ENCODE peak calls at places on chromosome 16, in seven cellular contexts. One of them, this sample, is unnamed.

GRCh38 chr16:11629071-11630030 is 38.9 kb upstream of the SNN start:
- DNase-seq in AG09309: no peak
- DNase-seq in NT2/D1: no peak
- DNase-seq in NB4: peak
- DNase-seq in PC-9: no peak
- DNase-seq in mesenchymal stem cell: peak
- DNase-seq in psoas muscle: no peak
- DNase-seq in this sample: no peak

GRCh38 chr16:10121496-10121895 is 60.7 kb downstream of the GRIN2A start:
- DNase-seq in NT2/D1: no peak
- DNase-seq in AG09309: peak
- DNase-seq in psoas muscle: no peak
- DNase-seq in mesenchymal stem cell: peak
- DNase-seq in NB4: no peak
- DNase-seq in PC-9: no peak
- DNase-seq in this sample: no peak

GRCh38 chr16:80948886-80949502 is 57.7 kb downstream of the CMC2 start:
- DNase-seq in NB4: peak
- DNase-seq in AG09309: no peak
- DNase-seq in PC-9: no peak
- DNase-seq in mesenchymal stem cell: no peak
- DNase-seq in NT2/D1: peak
- DNase-seq in psoas muscle: peak
- DNase-seq in this sample: peak

GRCh38 chr16:554640-555413 is 5.4 kb upstream of the PRR35 start:
- DNase-seq in AG09309: no peak
- DNase-seq in NT2/D1: no peak
- DNase-seq in mesenchymal stem cell: peak
- DNase-seq in PC-9: peak
- DNase-seq in psoas muscle: peak
- DNase-seq in NB4: no peak
- DNase-seq in this sample: peak

GRCh38 chr16:71537643-71538042 is 11.4 kb downstream of the CHST4 start:
- DNase-seq in NB4: peak
- DNase-seq in mesenchymal stem cell: peak
- DNase-seq in NT2/D1: peak
- DNase-seq in psoas muscle: no peak
- DNase-seq in AG09309: peak
- DNase-seq in PC-9: peak
- DNase-seq in this sample: peak

GRCh38 chr16:90083139-90083538 is 6.0 kb upstream of the PRDM7 start:
- DNase-seq in AG09309: no peak
- DNase-seq in PC-9: no peak
- DNase-seq in mesenchymal stem cell: no peak
- DNase-seq in NT2/D1: no peak
- DNase-seq in psoas muscle: no peak
- DNase-seq in NB4: no peak
- DNase-seq in this sample: no peak

GRCh38 chr16:21598676-21599157 is 660 bp upstream of the METTL9 start:
- DNase-seq in NT2/D1: no peak
- DNase-seq in NB4: peak
- DNase-seq in psoas muscle: no peak
- DNase-seq in AG09309: no peak
- DNase-seq in PC-9: peak
- DNase-seq in mesenchymal stem cell: no peak
- DNase-seq in this sample: peak

GRCh38 chr16:30951785-30952184 is 2.9 kb downstream of the ORAI3 start:
- DNase-seq in NT2/D1: no peak
- DNase-seq in AG09309: peak
- DNase-seq in PC-9: no peak
- DNase-seq in psoas muscle: peak
- DNase-seq in mesenchymal stem cell: no peak
- DNase-seq in NB4: no peak
- DNase-seq in this sample: peak

GRCh38 chr16:23374721-23375120 is 72.6 kb downstream of the SCNN1B start:
- DNase-seq in psoas muscle: no peak
- DNase-seq in AG09309: no peak
- DNase-seq in NT2/D1: no peak
- DNase-seq in mesenchymal stem cell: no peak
- DNase-seq in PC-9: peak
- DNase-seq in NB4: no peak
- DNase-seq in this sample: no peak

GRCh38 chr16:77374384-77374783 is 60.5 kb downstream of the ADAMTS18 start:
- DNase-seq in AG09309: no peak
- DNase-seq in NT2/D1: no peak
- DNase-seq in mesenchymal stem cell: no peak
- DNase-seq in psoas muscle: no peak
- DNase-seq in NB4: no peak
- DNase-seq in PC-9: no peak
- DNase-seq in this sample: no peak

GRCh38 chr16:14364386-14365199 is 265.5 kb downstream of the PARN start:
- DNase-seq in NB4: no peak
- DNase-seq in PC-9: peak
- DNase-seq in psoas muscle: no peak
- DNase-seq in NT2/D1: no peak
- DNase-seq in AG09309: no peak
- DNase-seq in mesenchymal stem cell: peak
- DNase-seq in this sample: no peak

GRCh38 chr16:81734632-81735434 is 44.3 kb upstream of the PLCG2 start:
- DNase-seq in AG09309: no peak
- DNase-seq in mesenchymal stem cell: no peak
- DNase-seq in PC-9: no peak
- DNase-seq in NT2/D1: no peak
- DNase-seq in NB4: no peak
- DNase-seq in psoas muscle: no peak
- DNase-seq in this sample: no peak

GRCh38 chr16:89765292-89765810 is 44.0 kb downstream of the ZNF276 start:
- DNase-seq in NT2/D1: no peak
- DNase-seq in PC-9: no peak
- DNase-seq in AG09309: no peak
- DNase-seq in NB4: no peak
- DNase-seq in psoas muscle: no peak
- DNase-seq in mesenchymal stem cell: no peak
- DNase-seq in this sample: no peak

GRCh38 chr16:76614255-76614654 is 337.1 kb downstream of the CNTNAP4 start:
- DNase-seq in AG09309: no peak
- DNase-seq in NT2/D1: no peak
- DNase-seq in NB4: no peak
- DNase-seq in psoas muscle: no peak
- DNase-seq in PC-9: no peak
- DNase-seq in mesenchymal stem cell: no peak
- DNase-seq in this sample: no peak

GRCh38 chr16:29804455-29805231 is 1.7 kb upstream of the MAZ start:
- DNase-seq in PC-9: peak
- DNase-seq in NB4: peak
- DNase-seq in AG09309: no peak
- DNase-seq in mesenchymal stem cell: peak
- DNase-seq in psoas muscle: peak
- DNase-seq in NT2/D1: no peak
- DNase-seq in this sample: peak

GRCh38 chr16:58882292-58882691 is 148.2 kb upstream of the GOT2 start:
- DNase-seq in AG09309: no peak
- DNase-seq in mesenchymal stem cell: no peak
- DNase-seq in psoas muscle: no peak
- DNase-seq in PC-9: no peak
- DNase-seq in NT2/D1: no peak
- DNase-seq in NB4: peak
- DNase-seq in this sample: no peak

GRCh38 chr16:27383511-27384243 is 18.3 kb upstream of the IL21R start:
- DNase-seq in psoas muscle: peak
- DNase-seq in NB4: peak
- DNase-seq in mesenchymal stem cell: no peak
- DNase-seq in NT2/D1: no peak
- DNase-seq in AG09309: no peak
- DNase-seq in PC-9: no peak
- DNase-seq in this sample: no peak

GRCh38 chr16:85017151-85017550 is 5.8 kb upstream of the ZDHHC7 start:
- DNase-seq in psoas muscle: no peak
- DNase-seq in AG09309: no peak
- DNase-seq in mesenchymal stem cell: no peak
- DNase-seq in PC-9: no peak
- DNase-seq in NB4: peak
- DNase-seq in NT2/D1: no peak
- DNase-seq in this sample: no peak

GRCh38 chr16:11977206-11978041 is 890 bp downstream of the SNX29 start:
- DNase-seq in AG09309: peak
- DNase-seq in mesenchymal stem cell: peak
- DNase-seq in NB4: no peak
- DNase-seq in NT2/D1: no peak
- DNase-seq in psoas muscle: peak
- DNase-seq in PC-9: peak
- DNase-seq in this sample: peak

DNA sequence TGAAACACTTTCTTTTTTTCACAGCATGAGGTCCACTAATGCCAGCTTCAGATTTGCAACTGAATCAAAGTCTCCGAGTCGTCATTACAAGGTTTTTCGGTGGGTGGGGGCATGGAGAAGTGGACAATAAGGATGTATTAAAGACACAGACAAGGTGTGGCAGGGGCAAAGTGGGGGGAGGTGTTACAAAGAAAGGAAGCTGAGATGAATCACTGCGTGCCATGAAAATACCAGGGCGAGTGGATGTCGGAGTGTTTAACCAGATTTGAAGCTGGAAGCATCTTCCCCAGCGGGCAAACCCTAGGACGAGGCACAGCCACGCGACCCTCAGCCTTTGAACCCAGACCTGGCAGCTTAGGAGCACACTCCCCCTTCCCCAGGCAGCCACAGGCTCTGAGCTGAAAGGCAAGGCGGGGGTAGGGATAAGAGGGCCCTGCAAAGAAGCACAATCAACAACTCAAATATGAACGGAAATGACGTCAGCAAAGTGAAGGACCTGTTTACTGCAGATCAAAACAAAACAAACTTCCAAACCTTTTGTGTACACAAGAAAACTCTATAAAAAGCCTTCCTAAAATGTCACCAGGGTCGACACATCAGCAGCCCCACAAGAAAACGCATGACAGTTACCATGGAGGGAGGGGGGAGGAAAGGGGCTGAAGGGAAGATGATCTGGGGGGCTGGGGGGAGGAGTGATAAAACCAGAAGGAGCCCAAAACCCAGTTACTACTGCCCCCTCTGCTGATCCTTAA is 5.6 kb upstream of the ZFHX3 start:
- DNase-seq in mesenchymal stem cell: peak
- DNase-seq in AG09309: no peak
- DNase-seq in PC-9: peak
- DNase-seq in psoas muscle: no peak
- DNase-seq in NB4: no peak
- DNase-seq in NT2/D1: no peak
- DNase-seq in this sample: peak
- H3K4me3 ChIP-seq in mesenchymal stem cell: no peak
- H3K4me3 ChIP-seq in AG09309: peak
- H3K4me3 ChIP-seq in PC-9: peak
- H3K4me3 ChIP-seq in psoas muscle: peak
- H3K4me3 ChIP-seq in NB4: no peak
- H3K4me3 ChIP-seq in NT2/D1: no peak
- H3K4me3 ChIP-seq in this sample: peak

DNA sequence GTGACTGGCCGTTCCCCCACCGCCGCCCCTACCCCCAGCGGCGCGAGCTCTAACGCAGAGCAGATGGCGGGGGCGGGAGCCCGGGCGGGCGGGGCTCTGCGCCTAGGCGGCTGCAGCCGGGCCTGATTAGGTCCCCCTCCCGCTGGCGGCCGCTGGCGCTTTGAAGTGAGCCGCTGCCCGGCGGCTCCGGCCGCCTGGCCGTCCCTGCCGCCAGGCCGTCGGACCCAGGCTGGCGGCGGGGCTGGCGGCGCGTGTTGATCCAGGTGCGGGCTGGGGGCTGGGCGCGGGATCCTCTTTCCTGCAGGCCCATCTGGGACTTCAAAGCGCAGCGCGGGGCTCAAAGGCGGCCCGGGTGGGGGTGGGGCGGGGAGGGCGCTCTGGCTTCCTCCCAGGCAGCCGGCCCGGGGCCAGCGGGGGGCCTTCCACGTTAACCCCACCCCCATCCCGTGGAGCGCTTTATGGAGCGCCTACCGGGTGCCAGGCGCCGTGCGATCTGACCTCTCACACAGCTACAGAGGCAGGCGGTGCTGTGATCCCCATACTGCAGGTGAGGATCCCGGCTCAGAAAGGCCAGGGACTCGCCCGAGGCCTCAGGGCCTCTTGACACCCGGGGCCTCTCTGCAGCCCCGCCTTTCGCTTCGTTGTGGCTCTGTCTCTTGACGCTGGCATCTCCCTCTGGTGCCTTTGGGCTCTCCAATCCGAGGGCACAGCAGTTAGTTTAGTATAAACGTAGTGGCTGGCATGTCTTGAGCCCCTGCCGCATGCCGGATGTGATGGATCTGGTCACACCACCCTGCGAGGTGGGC is 80.0 kb upstream of the NKD1 start:
- DNase-seq in mesenchymal stem cell: no peak
- DNase-seq in PC-9: no peak
- DNase-seq in NB4: peak
- DNase-seq in psoas muscle: no peak
- DNase-seq in NT2/D1: no peak
- DNase-seq in AG09309: no peak
- DNase-seq in this sample: no peak
- H3K4me3 ChIP-seq in mesenchymal stem cell: peak
- H3K4me3 ChIP-seq in PC-9: peak
- H3K4me3 ChIP-seq in NB4: no peak
- H3K4me3 ChIP-seq in psoas muscle: peak
- H3K4me3 ChIP-seq in NT2/D1: peak
- H3K4me3 ChIP-seq in AG09309: no peak
- H3K4me3 ChIP-seq in this sample: no peak

GRCh38 chr16:87061521-87061920 is 255.7 kb downstream of the C16orf95 start:
- DNase-seq in NB4: no peak
- DNase-seq in PC-9: no peak
- DNase-seq in mesenchymal stem cell: no peak
- DNase-seq in AG09309: no peak
- DNase-seq in psoas muscle: no peak
- DNase-seq in NT2/D1: no peak
- DNase-seq in this sample: peak
- H3K4me3 ChIP-seq in NB4: no peak
- H3K4me3 ChIP-seq in PC-9: no peak
- H3K4me3 ChIP-seq in mesenchymal stem cell: no peak
- H3K4me3 ChIP-seq in AG09309: no peak
- H3K4me3 ChIP-seq in psoas muscle: no peak
- H3K4me3 ChIP-seq in NT2/D1: no peak
- H3K4me3 ChIP-seq in this sample: no peak

DNA sequence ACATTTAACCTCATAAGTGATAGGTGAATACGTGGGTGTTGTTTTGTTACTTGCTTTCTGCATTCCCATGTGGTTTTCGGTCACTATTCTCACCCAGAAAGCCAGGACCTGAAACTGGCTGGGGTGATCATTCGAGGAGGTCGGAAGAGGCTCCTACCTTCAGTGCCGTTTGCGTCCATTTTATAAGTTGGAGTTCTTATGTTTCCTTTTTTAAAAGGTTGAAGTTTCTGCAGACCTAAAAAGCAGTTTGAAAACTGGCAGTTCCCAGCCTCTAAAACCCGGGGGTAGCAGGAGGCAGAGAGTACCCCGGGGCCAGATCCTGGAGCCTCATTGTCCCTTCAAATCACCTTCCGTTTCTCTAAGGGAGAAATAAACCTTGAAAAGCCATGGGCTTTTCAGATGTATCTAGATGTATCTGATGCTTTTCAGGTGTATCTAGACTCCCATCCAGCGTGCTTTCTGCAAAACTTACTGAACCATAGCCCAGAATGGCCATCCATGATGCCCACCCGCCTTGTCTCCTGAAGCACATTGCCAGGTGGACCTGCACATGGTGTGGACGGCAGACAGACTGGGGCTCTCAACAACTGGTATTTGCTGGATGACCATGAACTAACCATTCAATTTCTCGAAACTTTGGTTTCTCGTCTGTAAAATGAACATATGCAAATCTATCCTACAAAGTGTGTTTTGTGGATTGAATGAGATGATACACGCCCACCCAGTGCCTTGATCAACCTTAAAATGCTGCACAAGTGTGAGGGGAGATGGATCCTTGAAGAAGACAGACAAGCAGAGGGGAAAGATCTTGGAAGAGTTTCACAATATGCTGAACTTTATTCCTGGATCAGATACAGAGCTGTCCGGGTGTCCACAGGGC is 1.3 kb downstream of the NLRC5 start:
- DNase-seq in NT2/D1: no peak
- DNase-seq in PC-9: no peak
- DNase-seq in NB4: peak
- DNase-seq in psoas muscle: no peak
- DNase-seq in AG09309: no peak
- DNase-seq in mesenchymal stem cell: no peak
- DNase-seq in this sample: no peak
- H3K4me3 ChIP-seq in NT2/D1: no peak
- H3K4me3 ChIP-seq in PC-9: peak
- H3K4me3 ChIP-seq in NB4: peak
- H3K4me3 ChIP-seq in psoas muscle: peak
- H3K4me3 ChIP-seq in AG09309: peak
- H3K4me3 ChIP-seq in mesenchymal stem cell: no peak
- H3K4me3 ChIP-seq in this sample: no peak